ENCODE peak calls at places on chromosomes 11 and 22, in six cellular contexts. U is H1, X is A549, R is SK-N-SH, A is K562, Z is HepG2. L is an unnamed sample.
A peak's percentile ranks its signal among the peaks of the same experiment; 100 is the strongest.

GRCh38 chr11:3002346-3002745 is 10.2 kb upstream of the NAP1L4 start:
- DNase-seq in U (no peak), X (no peak), R (no peak), A (no peak), Z (no peak), L (no peak)

GRCh38 chr11:44506375-44507016 is 59.0 kb upstream of the CD82 start:
- DNase-seq in U (no peak), X (no peak), R (no peak), A (no peak), Z (no peak), L (no peak)

GRCh38 chr11:36455658-36456111 is 54.4 kb downstream of the TRAF6 start:
- DNase-seq in U (no peak), X (peak; percentile 46), R (peak; percentile 35), A (no peak), Z (no peak), L (no peak)

GRCh38 chr11:131745405-131745804 is 375.0 kb downstream of the NTM start:
- DNase-seq in U (no peak), X (no peak), R (no peak), A (no peak), Z (no peak), L (no peak)

GRCh38 chr11:32002311-32002710 is 88.6 kb upstream of the RCN1 start:
- DNase-seq in U (no peak), X (no peak), R (no peak), A (no peak), Z (no peak), L (no peak)

GRCh38 chr22:25024895-25025294 is 72.4 kb downstream of the KIAA1671 start:
- DNase-seq in U (no peak), X (no peak), R (no peak), A (no peak), Z (no peak), L (no peak)

GRCh38 chr11:127002669-127003259 is 2.2 kb upstream of the KIRREL3 start:
- DNase-seq in U (no peak), X (no peak), R (no peak), A (no peak), Z (no peak), L (no peak)

GRCh38 chr22:22820626-22821025 is 67.0 kb upstream of the IGLL5 start:
- DNase-seq in U (no peak), X (no peak), R (no peak), A (no peak), Z (no peak), L (no peak)

GRCh38 chr11:129023968-129024676 is 81.5 kb upstream of the TP53AIP1 start:
- DNase-seq in U (peak; percentile 17), X (no peak), R (no peak), A (no peak), Z (no peak), L (no peak)

GRCh38 chr11:132072044-132072879 is 701.8 kb downstream of the NTM start:
- DNase-seq in U (peak; percentile 25), X (no peak), R (no peak), A (no peak), Z (no peak), L (no peak)

GRCh38 chr11:107457558-107458271 is at the start of gene CWF19L2:
- DNase-seq in U (peak; percentile 81), X (peak; percentile 94), R (peak; percentile 79), A (peak; percentile 94), Z (peak; percentile 96), L (peak; percentile 93)

GRCh38 chr11:107453594-107454286 is 3.9 kb downstream of the CWF19L2 start:
- DNase-seq in U (no peak), X (no peak), R (no peak), A (no peak), Z (no peak), L (no peak)

GRCh38 chr11:107457205-107457557 is 444 bp downstream of the CWF19L2 start:
- DNase-seq in U (no peak), X (no peak), R (peak; percentile 15), A (no peak), Z (no peak), L (no peak)
- TF ChIP-seq CHD2 in U (no peak), X (no peak), R (no peak), A (no peak), Z (no peak), L (no peak)

DNA sequence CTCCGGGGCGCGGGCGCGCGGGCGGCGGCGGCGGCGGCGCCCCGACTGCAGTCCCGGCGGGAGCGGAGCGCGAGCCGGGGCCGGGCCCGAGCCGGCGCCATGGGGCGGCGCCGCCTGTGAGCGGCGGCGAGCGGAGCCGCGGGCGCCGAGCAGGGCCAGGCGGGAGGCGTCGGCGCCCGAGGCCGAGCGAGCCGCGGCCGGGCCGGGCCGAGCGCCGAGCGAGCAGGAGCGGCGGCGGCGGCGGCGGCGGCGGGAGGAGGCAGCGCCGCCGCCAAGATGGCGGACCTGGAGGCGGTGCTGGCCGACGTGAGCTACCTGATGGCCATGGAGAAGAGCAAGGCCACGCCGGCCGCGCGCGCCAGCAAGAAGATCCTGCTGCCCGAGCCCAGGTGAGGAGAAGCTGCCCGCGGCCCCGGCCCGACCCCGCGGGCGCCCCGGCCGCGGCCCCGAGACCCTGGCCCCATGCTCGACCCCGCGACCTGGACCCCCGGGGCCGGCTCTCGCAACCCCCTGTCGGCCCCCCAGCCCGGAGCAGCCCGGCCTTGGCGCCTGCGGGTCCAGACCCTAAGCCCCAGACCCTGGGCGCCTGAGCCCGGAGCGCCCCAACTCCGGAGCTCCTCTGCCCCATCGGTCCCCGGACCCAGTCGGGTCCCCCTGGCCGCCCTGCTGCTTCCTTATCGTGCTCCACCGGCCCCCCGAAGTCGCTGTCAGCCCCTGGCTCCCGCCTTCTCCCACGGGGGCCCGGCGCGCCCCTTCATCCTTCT is at the start of gene GRK2:
- DNase-seq in U (no peak), X (peak; percentile 60), R (peak; percentile 88), A (peak; percentile 92), Z (no peak), L (no peak)
- TF ChIP-seq CHD2 in U (no peak), X (no peak), R (no peak), A (no peak), Z (no peak), L (no peak)

DNA sequence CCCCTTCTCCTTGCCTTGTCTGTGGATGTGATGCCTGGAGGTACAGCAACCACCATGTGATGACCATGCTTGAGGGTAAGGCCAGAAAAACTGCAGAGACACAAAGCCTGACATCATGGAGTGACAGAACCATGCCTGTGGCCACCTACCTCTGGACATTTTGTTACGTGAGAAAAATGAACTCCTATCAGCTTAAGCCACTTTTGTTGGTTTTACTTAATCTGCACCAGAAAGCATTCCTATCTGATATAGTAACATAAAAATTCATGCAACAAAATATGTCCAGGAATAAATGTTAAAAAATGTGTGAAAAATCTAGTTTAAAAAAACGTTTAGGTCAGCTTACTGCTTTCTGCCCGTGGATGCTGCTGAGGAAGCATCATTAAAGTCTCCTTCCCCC is 42.6 kb upstream of the P4HA3 start:
- DNase-seq in U (no peak), X (no peak), R (peak; percentile 8), A (no peak), Z (no peak), L (no peak)
- TF ChIP-seq CHD2 in U (no peak), X (no peak), R (no peak), A (no peak), Z (no peak), L (no peak)

GRCh38 chr22:50184004-50184461 is 1.7 kb upstream of the TRABD start:
- DNase-seq in U (no peak), X (peak; percentile 49), R (no peak), A (no peak), Z (peak; percentile 55), L (no peak)
- TF ChIP-seq CHD2 in U (no peak), X (no peak), R (no peak), A (no peak), Z (no peak), L (no peak)

DNA sequence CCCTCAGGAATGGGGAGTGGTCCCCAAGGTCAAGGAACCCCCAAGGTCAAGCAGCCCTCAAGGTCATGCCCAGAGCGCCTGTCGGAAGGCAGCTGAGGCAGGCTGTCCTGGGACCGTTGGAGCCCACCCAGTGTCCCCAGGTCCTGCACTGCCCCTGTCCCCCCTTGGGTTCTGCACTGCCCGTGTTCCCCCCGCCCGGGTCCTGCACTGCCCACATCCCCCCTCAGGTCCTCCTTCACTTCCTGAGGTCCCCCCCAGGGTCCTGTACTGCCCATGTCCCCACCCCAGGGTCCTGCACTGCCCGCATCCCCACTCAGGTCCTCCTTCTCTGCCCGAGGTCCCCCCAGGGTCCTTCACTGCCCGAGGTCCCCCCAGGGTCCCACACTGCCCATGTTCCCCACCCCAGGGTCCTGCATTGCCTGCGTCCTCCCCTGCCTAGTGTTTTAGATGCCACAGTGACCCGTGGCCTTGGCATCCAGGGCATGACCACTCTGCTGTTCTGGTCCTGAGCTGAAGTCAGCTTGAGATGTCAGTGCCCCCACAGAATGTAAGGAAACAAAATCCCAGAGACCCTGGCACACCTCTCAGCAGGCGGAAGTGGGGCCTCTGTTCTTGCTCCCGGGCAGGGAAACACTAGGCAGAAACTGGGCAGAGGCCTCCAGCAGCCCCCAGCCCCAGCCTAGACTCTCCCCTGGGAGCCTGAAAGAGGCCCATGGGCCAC is 1072.9 kb downstream of the BRD1 start:
- DNase-seq in U (no peak), X (no peak), R (no peak), A (no peak), Z (no peak), L (no peak)
- TF ChIP-seq CHD2 in U (no peak), X (no peak), R (no peak), A (no peak), Z (no peak), L (no peak)